ENCODE peak calls at places on chromosomes 11 and 22, in four cellular contexts. One of them, this sample, is unnamed.

GRCh38 chr11:43360361-43361032 is 1.8 kb downstream of the TTC17 start:
- DNase-seq in adrenal gland: no peak
- DNase-seq in colonic mucosa: no peak
- DNase-seq in right atrium auricular region: no peak
- DNase-seq in this sample: peak

GRCh38 chr11:113184498-113184897 is 129.9 kb upstream of the TTC12 start:
- DNase-seq in colonic mucosa: no peak
- DNase-seq in adrenal gland: peak
- DNase-seq in right atrium auricular region: peak
- DNase-seq in this sample: peak

GRCh38 chr11:111582163-111582562 is 20.1 kb upstream of the SIK2 start:
- DNase-seq in colonic mucosa: no peak
- DNase-seq in right atrium auricular region: no peak
- DNase-seq in adrenal gland: no peak
- DNase-seq in this sample: no peak

GRCh38 chr11:83409476-83409875 is 123.3 kb upstream of the CCDC90B start:
- DNase-seq in adrenal gland: no peak
- DNase-seq in colonic mucosa: no peak
- DNase-seq in right atrium auricular region: no peak
- DNase-seq in this sample: no peak

GRCh38 chr11:6548641-6549040 is 51.6 kb downstream of the DNHD1 start:
- DNase-seq in right atrium auricular region: no peak
- DNase-seq in colonic mucosa: no peak
- DNase-seq in adrenal gland: no peak
- DNase-seq in this sample: no peak

GRCh38 chr11:20854214-20854613 is 184.8 kb downstream of the NELL1 start:
- DNase-seq in colonic mucosa: no peak
- DNase-seq in adrenal gland: no peak
- DNase-seq in right atrium auricular region: no peak
- DNase-seq in this sample: no peak

GRCh38 chr22:45709866-45710265 is 38.2 kb downstream of the ATXN10 start:
- DNase-seq in adrenal gland: no peak
- DNase-seq in colonic mucosa: no peak
- DNase-seq in right atrium auricular region: no peak
- DNase-seq in this sample: peak

GRCh38 chr11:45280449-45280848 is 5.7 kb downstream of the SYT13 start:
- DNase-seq in right atrium auricular region: no peak
- DNase-seq in adrenal gland: no peak
- DNase-seq in colonic mucosa: no peak
- DNase-seq in this sample: peak

GRCh38 chr11:76729214-76729613 is 53.9 kb upstream of the TSKU start:
- DNase-seq in adrenal gland: peak
- DNase-seq in colonic mucosa: no peak
- DNase-seq in right atrium auricular region: no peak
- DNase-seq in this sample: no peak

GRCh38 chr22:24730864-24731263 is 43.7 kb downstream of the PIWIL3 start:
- DNase-seq in adrenal gland: no peak
- DNase-seq in colonic mucosa: no peak
- DNase-seq in right atrium auricular region: no peak
- DNase-seq in this sample: no peak

GRCh38 chr22:35475545-35475944 is 65.1 kb upstream of the RASD2 start:
- DNase-seq in colonic mucosa: no peak
- DNase-seq in adrenal gland: no peak
- DNase-seq in right atrium auricular region: no peak
- DNase-seq in this sample: no peak

GRCh38 chr11:85725510-85726258 is 39.7 kb upstream of the CCDC89 start:
- DNase-seq in right atrium auricular region: no peak
- DNase-seq in adrenal gland: no peak
- DNase-seq in colonic mucosa: no peak
- DNase-seq in this sample: peak

GRCh38 chr22:42400811-42401547 is 31.2 kb downstream of the NFAM1 start:
- DNase-seq in adrenal gland: no peak
- DNase-seq in right atrium auricular region: no peak
- DNase-seq in colonic mucosa: no peak
- DNase-seq in this sample: no peak

GRCh38 chr11:117180661-117181585 is 2.4 kb downstream of the SIDT2 start:
- DNase-seq in colonic mucosa: peak
- DNase-seq in adrenal gland: peak
- DNase-seq in right atrium auricular region: peak
- DNase-seq in this sample: peak

GRCh38 chr11:26930518-26931247 is 63.2 kb upstream of the FIBIN start:
- DNase-seq in right atrium auricular region: no peak
- DNase-seq in adrenal gland: no peak
- DNase-seq in colonic mucosa: no peak
- DNase-seq in this sample: no peak

GRCh38 chr22:28938286-28938833 is 55.0 kb downstream of the ZNRF3 start:
- DNase-seq in adrenal gland: no peak
- DNase-seq in right atrium auricular region: no peak
- DNase-seq in colonic mucosa: no peak
- DNase-seq in this sample: no peak

GRCh38 chr11:41578421-41579047 is 119.1 kb upstream of the LRRC4C start:
- DNase-seq in right atrium auricular region: no peak
- DNase-seq in colonic mucosa: no peak
- DNase-seq in adrenal gland: no peak
- DNase-seq in this sample: peak

GRCh38 chr11:15178214-15178613 is 63.5 kb downstream of the INSC start:
- DNase-seq in adrenal gland: no peak
- DNase-seq in right atrium auricular region: no peak
- DNase-seq in colonic mucosa: no peak
- DNase-seq in this sample: no peak

GRCh38 chr22:47053865-47054185 is 291.4 kb downstream of the TBC1D22A start:
- DNase-seq in right atrium auricular region: no peak
- DNase-seq in colonic mucosa: no peak
- DNase-seq in adrenal gland: no peak
- DNase-seq in this sample: peak

GRCh38 chr11:2519879-2520735 is 75.3 kb downstream of the KCNQ1 start:
- DNase-seq in colonic mucosa: peak
- DNase-seq in adrenal gland: peak
- DNase-seq in right atrium auricular region: peak
- DNase-seq in this sample: no peak

GRCh38 chr11:73334244-73335203 is 26.4 kb downstream of the ARHGEF17 start:
- DNase-seq in colonic mucosa: peak
- DNase-seq in right atrium auricular region: peak
- DNase-seq in adrenal gland: peak
- DNase-seq in this sample: peak

GRCh38 chr11:47400813-47401279 is 7.5 kb upstream of the SLC39A13 start:
- DNase-seq in right atrium auricular region: no peak
- DNase-seq in colonic mucosa: no peak
- DNase-seq in adrenal gland: no peak
- DNase-seq in this sample: peak

GRCh38 chr11:60455531-60456042 is at the start of gene MS4A1:
- DNase-seq in right atrium auricular region: no peak
- DNase-seq in colonic mucosa: no peak
- DNase-seq in adrenal gland: no peak
- DNase-seq in this sample: no peak

GRCh38 chr11:67666676-67667489 is 7.5 kb downstream of the ALDH3B2 start:
- DNase-seq in adrenal gland: no peak
- DNase-seq in colonic mucosa: no peak
- DNase-seq in right atrium auricular region: no peak
- DNase-seq in this sample: no peak

GRCh38 chr11:36615829-36616228 is 17.8 kb upstream of the RAG2 start:
- DNase-seq in right atrium auricular region: no peak
- DNase-seq in colonic mucosa: no peak
- DNase-seq in adrenal gland: no peak
- DNase-seq in this sample: no peak

GRCh38 chr11:121467965-121468364 is 15.2 kb upstream of the SORL1-AS1 start:
- DNase-seq in colonic mucosa: no peak
- DNase-seq in right atrium auricular region: no peak
- DNase-seq in adrenal gland: no peak
- DNase-seq in this sample: peak

GRCh38 chr22:26357281-26357680 is 71.8 kb upstream of the ASPHD2 start:
- DNase-seq in colonic mucosa: no peak
- DNase-seq in right atrium auricular region: no peak
- DNase-seq in adrenal gland: no peak
- DNase-seq in this sample: no peak

GRCh38 chr22:36379593-36380361 is 8.0 kb downstream of the MYH9 start:
- DNase-seq in right atrium auricular region: no peak
- DNase-seq in adrenal gland: no peak
- DNase-seq in colonic mucosa: no peak
- DNase-seq in this sample: no peak

GRCh38 chr22:38298312-38299000 is 18.8 kb downstream of the CSNK1E start:
- DNase-seq in colonic mucosa: no peak
- DNase-seq in adrenal gland: no peak
- DNase-seq in right atrium auricular region: no peak
- DNase-seq in this sample: peak

GRCh38 chr11:110174645-110175310 is 81.6 kb downstream of the ZC3H12C start:
- DNase-seq in adrenal gland: no peak
- DNase-seq in colonic mucosa: no peak
- DNase-seq in right atrium auricular region: peak
- DNase-seq in this sample: peak

GRCh38 chr22:34334893-34335292 is 414.6 kb upstream of the LARGE1 start:
- DNase-seq in colonic mucosa: no peak
- DNase-seq in right atrium auricular region: no peak
- DNase-seq in adrenal gland: no peak
- DNase-seq in this sample: no peak

GRCh38 chr11:6474806-6475500 is 1.2 kb upstream of the TRIM3 start:
- DNase-seq in adrenal gland: no peak
- DNase-seq in colonic mucosa: no peak
- DNase-seq in right atrium auricular region: no peak
- DNase-seq in this sample: no peak

GRCh38 chr11:70783356-70783755 is 385.0 kb downstream of the CTTN start:
- DNase-seq in adrenal gland: peak
- DNase-seq in colonic mucosa: no peak
- DNase-seq in right atrium auricular region: no peak
- DNase-seq in this sample: no peak

GRCh38 chr11:131748146-131749050 is 378.0 kb downstream of the NTM start:
- DNase-seq in adrenal gland: peak
- DNase-seq in right atrium auricular region: peak
- DNase-seq in colonic mucosa: peak
- DNase-seq in this sample: peak

GRCh38 chr11:104525416-104525815 is 361.5 kb upstream of the PDGFD start:
- DNase-seq in adrenal gland: no peak
- DNase-seq in right atrium auricular region: no peak
- DNase-seq in colonic mucosa: no peak
- DNase-seq in this sample: no peak

GRCh38 chr11:44680982-44681597 is 45.7 kb upstream of the TSPAN18 start:
- DNase-seq in adrenal gland: no peak
- DNase-seq in right atrium auricular region: no peak
- DNase-seq in colonic mucosa: no peak
- DNase-seq in this sample: peak

GRCh38 chr11:63710476-63711217 is 29.3 kb downstream of the RTN3 start:
- DNase-seq in right atrium auricular region: no peak
- DNase-seq in adrenal gland: no peak
- DNase-seq in colonic mucosa: peak
- DNase-seq in this sample: no peak

GRCh38 chr11:63699906-63700305 is 18.6 kb downstream of the RTN3 start:
- DNase-seq in adrenal gland: no peak
- DNase-seq in right atrium auricular region: no peak
- DNase-seq in colonic mucosa: no peak
- DNase-seq in this sample: peak

GRCh38 chr11:63709336-63709735 is 28.0 kb downstream of the RTN3 start:
- DNase-seq in colonic mucosa: no peak
- DNase-seq in adrenal gland: no peak
- DNase-seq in right atrium auricular region: no peak
- DNase-seq in this sample: no peak

GRCh38 chr11:63708764-63709163 is 27.5 kb downstream of the RTN3 start:
- DNase-seq in right atrium auricular region: no peak
- DNase-seq in colonic mucosa: no peak
- DNase-seq in adrenal gland: no peak
- DNase-seq in this sample: no peak

GRCh38 chr11:63705526-63705925 is 24.2 kb downstream of the RTN3 start:
- DNase-seq in colonic mucosa: no peak
- DNase-seq in adrenal gland: no peak
- DNase-seq in right atrium auricular region: no peak
- DNase-seq in this sample: no peak
- TF ChIP-seq CTCF in colonic mucosa: no peak
- TF ChIP-seq CTCF in adrenal gland: no peak
- TF ChIP-seq CTCF in right atrium auricular region: no peak
- TF ChIP-seq CTCF in this sample: no peak

GRCh38 chr11:8282621-8283509 is 19.2 kb upstream of the LMO1 start:
- DNase-seq in right atrium auricular region: peak
- DNase-seq in adrenal gland: peak
- DNase-seq in colonic mucosa: no peak
- DNase-seq in this sample: no peak
- H3K4me3 ChIP-seq in right atrium auricular region: peak
- H3K4me3 ChIP-seq in adrenal gland: peak
- H3K4me3 ChIP-seq in colonic mucosa: no peak
- H3K4me3 ChIP-seq in this sample: no peak

GRCh38 chr11:134939905-134940304 is 527.9 kb upstream of the B3GAT1 start:
- DNase-seq in colonic mucosa: no peak
- DNase-seq in right atrium auricular region: no peak
- DNase-seq in adrenal gland: no peak
- DNase-seq in this sample: no peak
- TF ChIP-seq CTCF in colonic mucosa: no peak
- TF ChIP-seq CTCF in right atrium auricular region: peak
- TF ChIP-seq CTCF in adrenal gland: no peak
- TF ChIP-seq CTCF in this sample: no peak

GRCh38 chr11:692824-693414 is 2.1 kb downstream of the DEAF1 start:
- DNase-seq in adrenal gland: no peak
- DNase-seq in right atrium auricular region: no peak
- DNase-seq in colonic mucosa: no peak
- DNase-seq in this sample: peak

GRCh38 chr11:693887-694562 is 997 bp downstream of the DEAF1 start:
- DNase-seq in colonic mucosa: peak
- DNase-seq in adrenal gland: no peak
- DNase-seq in right atrium auricular region: no peak
- DNase-seq in this sample: no peak

GRCh38 chr11:690738-691633 is 4.0 kb downstream of the DEAF1 start:
- DNase-seq in colonic mucosa: peak
- DNase-seq in adrenal gland: no peak
- DNase-seq in right atrium auricular region: no peak
- DNase-seq in this sample: no peak

GRCh38 chr11:693415-693831 is 1.6 kb downstream of the DEAF1 start:
- DNase-seq in right atrium auricular region: no peak
- DNase-seq in adrenal gland: no peak
- DNase-seq in colonic mucosa: no peak
- DNase-seq in this sample: peak

DNA sequence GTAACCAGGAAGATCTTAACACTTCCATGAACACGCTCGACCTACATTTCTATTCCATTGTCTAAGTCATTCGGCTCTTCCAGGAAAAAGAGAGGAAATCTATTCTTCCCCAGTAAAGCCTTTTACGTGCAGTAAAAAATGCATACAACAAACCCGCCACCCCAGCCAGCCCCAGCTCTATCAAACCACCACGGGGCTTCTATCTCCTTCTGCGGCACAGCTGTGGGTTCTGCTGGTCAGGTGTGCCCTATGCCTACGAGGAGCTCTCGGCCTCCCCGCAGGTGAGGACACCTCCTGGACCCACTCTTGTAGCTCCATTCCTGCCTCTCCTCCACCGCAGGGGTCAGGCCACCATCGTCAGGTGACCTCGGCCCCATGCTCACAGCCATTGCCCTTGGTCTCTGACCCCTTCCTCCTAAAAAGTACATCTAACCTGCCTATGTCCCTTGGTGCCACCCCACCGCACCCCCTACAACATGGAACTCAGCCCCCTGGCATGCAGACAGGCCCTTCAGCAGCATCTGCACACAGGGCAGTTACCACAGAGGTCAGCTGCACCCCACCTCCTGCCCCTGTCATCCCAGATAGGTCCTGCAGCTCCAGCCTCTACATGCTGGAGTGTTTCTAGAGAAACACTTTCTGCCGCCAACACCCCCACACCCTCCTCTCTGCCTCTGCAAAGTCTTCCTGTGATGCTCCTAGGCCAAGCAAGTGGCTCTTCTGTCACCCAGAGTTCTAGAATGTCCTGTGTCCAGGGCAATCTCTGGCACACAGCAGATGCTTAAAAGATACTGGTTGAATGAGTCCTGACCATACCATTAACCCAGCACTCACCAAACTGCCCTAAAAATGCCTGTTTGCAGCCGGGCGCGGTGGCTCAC is 3.1 kb downstream of the DEAF1 start:
- DNase-seq in right atrium auricular region: no peak
- DNase-seq in colonic mucosa: no peak
- DNase-seq in adrenal gland: no peak
- DNase-seq in this sample: no peak
- H3K4me3 ChIP-seq in right atrium auricular region: no peak
- H3K4me3 ChIP-seq in colonic mucosa: no peak
- H3K4me3 ChIP-seq in adrenal gland: no peak
- H3K4me3 ChIP-seq in this sample: no peak